ENCODE peak calls at places on chromosomes 5 and 9, in five cellular contexts. One of them, this sample, is unnamed.

GRCh38 chr5:153489611-153490010 is 859 bp upstream of the GRIA1 start:
- DNase-seq in NCI-H2171 treated with DMSO at 0.1 percent for 48 hours: no peak
- DNase-seq in LNCaP clone FGC: no peak
- DNase-seq in GM04503: no peak
- DNase-seq in activated CD4-positive, alpha-beta T cell treated with anti-CD3 and anti-CD28 coated beads for 36 hours: no peak
- DNase-seq in this sample: peak; percentile 40

GRCh38 chr9:130026583-130027427 is 16.2 kb downstream of the FNBP1 start:
- DNase-seq in LNCaP clone FGC: no peak
- DNase-seq in NCI-H2171 treated with DMSO at 0.1 percent for 48 hours: no peak
- DNase-seq in activated CD4-positive, alpha-beta T cell treated with anti-CD3 and anti-CD28 coated beads for 36 hours: no peak
- DNase-seq in GM04503: no peak
- DNase-seq in this sample: no peak

GRCh38 chr5:138338411-138339085 is 482 bp downstream of the FAM53C start:
- DNase-seq in GM04503: no peak
- DNase-seq in LNCaP clone FGC: no peak
- DNase-seq in NCI-H2171 treated with DMSO at 0.1 percent for 48 hours: no peak
- DNase-seq in activated CD4-positive, alpha-beta T cell treated with anti-CD3 and anti-CD28 coated beads for 36 hours: no peak
- DNase-seq in this sample: no peak

GRCh38 chr5:115573133-115573532 is 28.6 kb upstream of the FEM1C start:
- DNase-seq in NCI-H2171 treated with DMSO at 0.1 percent for 48 hours: no peak
- DNase-seq in LNCaP clone FGC: no peak
- DNase-seq in GM04503: no peak
- DNase-seq in activated CD4-positive, alpha-beta T cell treated with anti-CD3 and anti-CD28 coated beads for 36 hours: no peak
- DNase-seq in this sample: peak; percentile 26

GRCh38 chr5:106454050-106454449 is 1216.7 kb downstream of the EFNA5 start:
- DNase-seq in LNCaP clone FGC: no peak
- DNase-seq in activated CD4-positive, alpha-beta T cell treated with anti-CD3 and anti-CD28 coated beads for 36 hours: no peak
- DNase-seq in NCI-H2171 treated with DMSO at 0.1 percent for 48 hours: no peak
- DNase-seq in GM04503: no peak
- DNase-seq in this sample: no peak

GRCh38 chr5:6861667-6862066 is 148.4 kb downstream of the TENT4A start:
- DNase-seq in NCI-H2171 treated with DMSO at 0.1 percent for 48 hours: no peak
- DNase-seq in activated CD4-positive, alpha-beta T cell treated with anti-CD3 and anti-CD28 coated beads for 36 hours: no peak
- DNase-seq in LNCaP clone FGC: no peak
- DNase-seq in GM04503: no peak
- DNase-seq in this sample: no peak

GRCh38 chr9:127170652-127171051 is 48.2 kb upstream of the ANGPTL2 start:
- DNase-seq in GM04503: no peak
- DNase-seq in NCI-H2171 treated with DMSO at 0.1 percent for 48 hours: no peak
- DNase-seq in LNCaP clone FGC: no peak
- DNase-seq in activated CD4-positive, alpha-beta T cell treated with anti-CD3 and anti-CD28 coated beads for 36 hours: no peak
- DNase-seq in this sample: no peak

GRCh38 chr5:137572042-137572695 is 73.0 kb upstream of the SPOCK1 start:
- DNase-seq in LNCaP clone FGC: no peak
- DNase-seq in GM04503: no peak
- DNase-seq in activated CD4-positive, alpha-beta T cell treated with anti-CD3 and anti-CD28 coated beads for 36 hours: no peak
- DNase-seq in NCI-H2171 treated with DMSO at 0.1 percent for 48 hours: no peak
- DNase-seq in this sample: peak; percentile 32

GRCh38 chr9:105415344-105415980 is 32.4 kb upstream of the FSD1L start:
- DNase-seq in LNCaP clone FGC: no peak
- DNase-seq in activated CD4-positive, alpha-beta T cell treated with anti-CD3 and anti-CD28 coated beads for 36 hours: peak; percentile 70
- DNase-seq in NCI-H2171 treated with DMSO at 0.1 percent for 48 hours: peak; percentile 74
- DNase-seq in GM04503: no peak
- DNase-seq in this sample: peak; percentile 78

GRCh38 chr9:22170162-22170932 is 161.2 kb upstream of the CDKN2B start:
- DNase-seq in LNCaP clone FGC: peak; percentile 48
- DNase-seq in activated CD4-positive, alpha-beta T cell treated with anti-CD3 and anti-CD28 coated beads for 36 hours: no peak
- DNase-seq in NCI-H2171 treated with DMSO at 0.1 percent for 48 hours: no peak
- DNase-seq in GM04503: peak; percentile 54
- DNase-seq in this sample: peak; percentile 56